ENCODE peak calls at places on chromosomes 12 and 14, in eight cellular contexts. E, Z, O, M, L, J, S and Q are unnamed samples.

GRCh38 chr12:32549675-32550079 is 129.4 kb upstream of the DNM1L start:
- DNase-seq in E (no peak), Z (no peak), O (no peak), M (no peak), L (no peak), J (no peak), S (no peak), Q (peak)

GRCh38 chr12:52655720-52656124 is 3.7 kb upstream of the KRT2 start:
- DNase-seq in E (no peak), Z (no peak), O (no peak), M (no peak), L (no peak), J (no peak), S (no peak), Q (no peak)

GRCh38 chr14:52063107-52063506 is 5.8 kb downstream of the NID2 start:
- DNase-seq in E (no peak), Z (no peak), O (no peak), M (no peak), L (no peak), J (no peak), S (no peak), Q (peak)

GRCh38 chr12:9149372-9149771 is 33.7 kb upstream of the A2M start:
- DNase-seq in E (no peak), Z (no peak), O (no peak), M (no peak), L (no peak), J (no peak), S (no peak), Q (peak)

GRCh38 chr14:77761205-77761931 is 412 bp upstream of the SNW1 start:
- DNase-seq in E (peak), Z (peak), O (no peak), M (no peak), L (no peak), J (no peak), S (no peak), Q (peak)

GRCh38 chr14:104680056-104680805 is 9.2 kb upstream of the INF2 start:
- DNase-seq in E (peak), Z (peak), O (no peak), M (no peak), L (no peak), J (peak), S (no peak), Q (peak)

GRCh38 chr12:28885275-28885674 is 263.8 kb upstream of the FAR2 start:
- DNase-seq in E (no peak), Z (no peak), O (no peak), M (no peak), L (no peak), J (no peak), S (no peak), Q (no peak)

GRCh38 chr12:42916143-42916542 is 326.6 kb upstream of the PRICKLE1 start:
- DNase-seq in E (no peak), Z (no peak), O (no peak), M (no peak), L (no peak), J (no peak), S (no peak), Q (no peak)

GRCh38 chr14:21467620-21468019 is 9.1 kb downstream of the RAB2B start:
- DNase-seq in E (no peak), Z (no peak), O (no peak), M (no peak), L (no peak), J (no peak), S (no peak), Q (no peak)

GRCh38 chr12:113418213-113418879 is 3.8 kb upstream of the SDSL start:
- DNase-seq in E (no peak), Z (no peak), O (no peak), M (no peak), L (no peak), J (peak), S (no peak), Q (no peak)

GRCh38 chr12:27550653-27550975 is 26.6 kb downstream of the PPFIBP1 start:
- DNase-seq in E (no peak), Z (no peak), O (no peak), M (no peak), L (no peak), J (no peak), S (no peak), Q (no peak)